ENCODE peak calls at places on chromosome 13, in eight cellular contexts. J, V, A, R, B, W, Y and L are unnamed samples.

GRCh38 chr13:111210488-111210887 is 95.4 kb downstream of the ARHGEF7 start:
- DNase-seq in J (peak; percentile 66), V (peak; percentile 91), A (peak; percentile 17), R (no peak), B (no peak), W (no peak), Y (peak; percentile 88), L (no peak)

GRCh38 chr13:30805132-30805537 is 69.8 kb downstream of the ALOX5AP start:
- DNase-seq in J (no peak), V (no peak), A (no peak), R (peak; percentile 6), B (no peak), W (no peak), Y (no peak), L (no peak)

GRCh38 chr13:42612021-42612765 is 38.2 kb downstream of the TNFSF11 start:
- DNase-seq in J (no peak), V (no peak), A (no peak), R (no peak), B (no peak), W (no peak), Y (no peak), L (no peak)

GRCh38 chr13:52353116-52353718 is 52.8 kb downstream of the THSD1 start:
- DNase-seq in J (no peak), V (peak; percentile 79), A (no peak), R (no peak), B (no peak), W (no peak), Y (peak; percentile 49), L (no peak)

GRCh38 chr13:53189162-53189561 is 160.5 kb downstream of the OLFM4 start:
- DNase-seq in J (no peak), V (no peak), A (no peak), R (no peak), B (no peak), W (no peak), Y (no peak), L (no peak)

GRCh38 chr13:41017744-41018582 is 1.2 kb downstream of the ELF1 start:
- DNase-seq in J (no peak), V (no peak), A (no peak), R (no peak), B (no peak), W (no peak), Y (no peak), L (no peak)

GRCh38 chr13:29111446-29111845 is 291.3 kb downstream of the MTUS2 start:
- DNase-seq in J (no peak), V (no peak), A (no peak), R (no peak), B (no peak), W (no peak), Y (no peak), L (no peak)

GRCh38 chr13:21901772-21902708 is 231.2 kb downstream of the FGF9 start:
- DNase-seq in J (peak; percentile 54), V (no peak), A (peak; percentile 7), R (no peak), B (no peak), W (no peak), Y (peak; percentile 7), L (no peak)

GRCh38 chr13:107373551-107373950 is 805.6 kb upstream of the ARGLU1 start:
- DNase-seq in J (no peak), V (peak; percentile 83), A (no peak), R (no peak), B (peak; percentile 13), W (no peak), Y (peak; percentile 75), L (no peak)

GRCh38 chr13:65460136-65460535 is 1770.0 kb downstream of the PCDH9 start:
- DNase-seq in J (no peak), V (peak; percentile 46), A (no peak), R (no peak), B (no peak), W (no peak), Y (no peak), L (no peak)

GRCh38 chr13:73189766-73190165 is 131.0 kb downstream of the KLF5 start:
- DNase-seq in J (no peak), V (no peak), A (no peak), R (no peak), B (peak; percentile 18), W (no peak), Y (no peak), L (no peak)

GRCh38 chr13:67549331-67549730 is 319.2 kb upstream of the PCDH9 start:
- DNase-seq in J (no peak), V (peak; percentile 99), A (no peak), R (no peak), B (no peak), W (no peak), Y (no peak), L (no peak)

GRCh38 chr13:114162533-114162922 is 16.5 kb upstream of the CFAP97D2 start:
- DNase-seq in J (no peak), V (no peak), A (no peak), R (no peak), B (no peak), W (no peak), Y (no peak), L (no peak)
- H3K4me1 ChIP-seq in J (peaks cover 3% of the 10 kb centered on the region), V (peaks cover 2% of the 10 kb centered on the region), A (no peaks in the 10 kb centered on the region), R (peaks cover 3% of the 10 kb centered on the region), B (peaks cover 8% of the 10 kb centered on the region), W (peaks cover 14% of the 10 kb centered on the region), Y (no peaks in the 10 kb centered on the region), L (peaks cover 45% of the 10 kb centered on the region)

DNA sequence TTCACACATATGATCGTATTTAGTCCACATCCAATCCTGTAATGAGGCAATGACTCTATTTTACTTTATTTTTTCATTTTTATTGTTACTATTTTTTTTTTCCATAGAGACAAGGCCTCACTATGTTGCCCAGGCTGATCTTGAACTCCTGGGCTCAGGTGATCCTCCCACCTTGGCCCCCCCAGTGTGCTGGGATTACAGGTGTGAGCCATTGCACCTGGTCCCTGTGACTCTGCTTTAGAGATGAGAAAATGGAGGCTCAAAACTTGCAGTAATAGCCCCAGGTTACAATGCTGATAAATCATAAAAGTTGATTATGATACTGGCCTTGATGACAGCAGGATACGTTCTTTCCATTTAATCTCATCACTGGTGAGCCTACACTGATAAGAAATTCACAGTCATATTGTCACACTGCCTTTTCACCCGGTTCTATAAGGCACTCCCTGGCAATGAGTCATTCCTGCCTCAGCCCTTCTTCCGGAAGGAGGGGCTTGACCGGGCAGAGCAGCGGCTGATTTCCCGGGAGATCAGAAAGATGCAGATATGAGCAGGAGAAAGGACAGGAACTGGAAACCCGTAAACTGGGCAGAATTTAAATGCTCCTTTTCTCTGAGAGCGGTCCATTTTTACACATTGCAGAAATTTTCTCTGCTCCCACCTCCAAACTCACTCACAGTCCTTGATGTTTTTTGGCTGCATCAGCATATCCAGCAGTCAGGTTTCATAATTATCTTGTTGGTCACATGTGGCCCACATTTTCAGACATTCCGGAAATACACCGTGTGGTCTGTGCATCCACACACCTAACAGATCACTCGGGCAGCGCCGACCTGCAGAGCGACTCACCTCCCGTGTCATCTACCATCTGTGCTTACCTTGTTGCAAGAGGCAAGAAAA is 616.4 kb downstream of the EFNB2 start:
- DNase-seq in J (no peak), V (peak; percentile 83), A (peak; percentile 13), R (peak; percentile 89), B (peak; percentile 11), W (no peak), Y (peak; percentile 71), L (no peak)
- H3K4me3 ChIP-seq in J (no peak overlapping the region), V (no peak overlapping the region), A (no peak overlapping the region), R (peak overlapping the region; percentile 27), B (no peak overlapping the region), W (no peak overlapping the region), Y (no peak overlapping the region), L (no peak overlapping the region)

GRCh38 chr13:44435142-44435982 is 61.7 kb downstream of the SERP2 start:
- DNase-seq in J (peak; percentile 96), V (peak; percentile 97), A (peak; percentile 99), R (peak; percentile 99), B (peak; percentile 93), W (peak; percentile 94), Y (peak; percentile 99), L (peak; percentile 84)

GRCh38 chr13:44438234-44438579 is 64.6 kb downstream of the SERP2 start:
- DNase-seq in J (no peak), V (no peak), A (no peak), R (no peak), B (no peak), W (no peak), Y (no peak), L (no peak)

GRCh38 chr13:44434441-44435141 is 61.0 kb downstream of the SERP2 start:
- DNase-seq in J (no peak), V (no peak), A (no peak), R (no peak), B (no peak), W (no peak), Y (no peak), L (no peak)

GRCh38 chr13:44437356-44438233 is 64.0 kb downstream of the SERP2 start:
- DNase-seq in J (no peak), V (peak; percentile 34), A (no peak), R (no peak), B (no peak), W (no peak), Y (peak; percentile 57), L (no peak)

GRCh38 chr13:44436589-44437337 is 63.1 kb downstream of the SERP2 start:
- DNase-seq in J (peak; percentile 96), V (peak; percentile 93), A (peak; percentile 95), R (peak; percentile 98), B (peak; percentile 84), W (peak; percentile 67), Y (peak; percentile 96), L (no peak)
- H3K4me1 ChIP-seq in J (peaks cover 29% of the 10 kb centered on the region), V (peaks cover 4% of the 10 kb centered on the region), A (peaks cover 19% of the 10 kb centered on the region), R (peaks cover 36% of the 10 kb centered on the region), B (no peaks in the 10 kb centered on the region), W (peaks cover 11% of the 10 kb centered on the region), Y (peaks cover 57% of the 10 kb centered on the region), L (peaks cover 18% of the 10 kb centered on the region)

DNA sequence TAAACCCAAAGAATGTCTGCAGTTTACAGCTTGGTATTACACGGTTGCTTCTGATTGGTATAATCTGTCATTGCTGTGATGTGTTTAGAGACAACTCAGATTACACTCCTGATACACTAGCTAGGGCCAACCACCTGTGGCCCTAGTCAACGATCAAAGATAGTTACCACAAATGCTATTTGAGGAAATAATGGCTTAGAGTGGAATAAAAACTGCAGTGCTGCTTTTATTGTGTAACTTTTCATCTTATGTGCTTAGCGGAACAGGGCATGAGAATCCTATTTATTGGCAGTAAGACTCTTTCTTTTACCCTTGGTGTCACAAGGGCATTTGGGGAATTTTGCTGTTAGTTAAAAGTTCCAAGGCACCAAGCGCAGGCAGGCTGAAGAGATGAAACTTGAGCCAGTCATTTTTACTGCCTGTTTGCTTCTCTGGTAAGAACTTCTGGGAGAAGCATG is 363.3 kb downstream of the KCNRG start:
- DNase-seq in J (no peak), V (no peak), A (no peak), R (no peak), B (no peak), W (no peak), Y (no peak), L (no peak)
- H3K4me3 ChIP-seq in J (no peak overlapping the region), V (no peak overlapping the region), A (no peak overlapping the region), R (no peak overlapping the region), B (no peak overlapping the region), W (no peak overlapping the region), Y (no peak overlapping the region), L (no peak overlapping the region)